ENCODE peak calls at places on chromosome 17, in four cellular contexts. Z, Q, O and C are unnamed samples.
A peak's percentile ranks its signal among the peaks of the same experiment; 100 is the strongest.

GRCh38 chr17:1515640-1516402 is 591 bp downstream of the INPP5K start:
- DNase-seq in Z (peak; percentile 51), Q (peak; percentile 33), O (peak; percentile 64), C (peak; percentile 59)

GRCh38 chr17:38558751-38559024 is 47.1 kb downstream of the SRCIN1 start:
- DNase-seq in Z (no peak), Q (no peak), O (no peak), C (no peak)

GRCh38 chr17:41537990-41538389 is 9.9 kb upstream of the KRT19 start:
- DNase-seq in Z (no peak), Q (no peak), O (no peak), C (no peak)

GRCh38 chr17:47864791-47865216 is 13.8 kb upstream of the SP6 start:
- DNase-seq in Z (no peak), Q (no peak), O (no peak), C (no peak)

GRCh38 chr17:59825533-59826316 is 67.0 kb downstream of the TUBD1 start:
- DNase-seq in Z (no peak), Q (no peak), O (no peak), C (no peak)

GRCh38 chr17:79083191-79083971 is 8.8 kb downstream of the ENGASE start:
- DNase-seq in Z (no peak), Q (no peak), O (no peak), C (no peak)

GRCh38 chr17:54903375-54903774 is 2.7 kb downstream of the TOM1L1 start:
- DNase-seq in Z (no peak), Q (no peak), O (peak; percentile 93), C (peak; percentile 69)

GRCh38 chr17:73394523-73395450 is 83.0 kb upstream of the CDC42EP4 start:
- DNase-seq in Z (no peak), Q (no peak), O (no peak), C (no peak)

GRCh38 chr17:55765472-55765871 is 14.6 kb downstream of the PCTP start:
- DNase-seq in Z (no peak), Q (no peak), O (no peak), C (no peak)

GRCh38 chr17:80780381-80781187 is 211.1 kb upstream of the CHMP6 start:
- DNase-seq in Z (no peak), Q (no peak), O (no peak), C (no peak)

GRCh38 chr17:40086150-40087044 is 14.0 kb downstream of the NR1D1 start:
- DNase-seq in Z (peak; percentile 6), Q (no peak), O (peak; percentile 78), C (no peak)

GRCh38 chr17:78258323-78259229 is 27.1 kb downstream of the TMEM235 start:
- DNase-seq in Z (no peak), Q (no peak), O (no peak), C (no peak)

GRCh38 chr17:38620551-38621277 is 15.0 kb upstream of the SRCIN1 start:
- DNase-seq in Z (no peak), Q (no peak), O (no peak), C (no peak)